ENCODE peak calls at places on chromosomes 2 and 18, in six cellular contexts. J, T, I, W, F and L are unnamed samples.
A peak's percentile ranks its signal among the peaks of the same experiment; 100 is the strongest.

GRCh38 chr2:951224-952006 is 766 bp downstream of the SNTG2 start:
- DNase-seq in I (no peak), J (no peak), T (no peak), F (no peak), W (no peak), L (no peak)

GRCh38 chr2:233053928-233054774 is 6.0 kb upstream of the INPP5D start:
- DNase-seq in F (no peak), I (peak; percentile 43), W (peak; percentile 83), T (peak; percentile 41), J (peak; percentile 83), L (peak; percentile 84)

GRCh38 chr18:56083097-56083865 is 495.3 kb upstream of the TCF4 start:
- DNase-seq in F (no peak), T (no peak), I (no peak), J (no peak), W (no peak), L (no peak)

GRCh38 chr18:5546660-5547059 is 2.9 kb upstream of the EPB41L3 start:
- DNase-seq in W (no peak), J (no peak), I (no peak), F (no peak), T (no peak), L (no peak)

GRCh38 chr2:204869142-204869823 is 324.0 kb downstream of the PARD3B start:
- DNase-seq in W (no peak), I (no peak), J (no peak), T (no peak), F (no peak), L (no peak)

GRCh38 chr2:402206-402605 is 114.3 kb upstream of the ALKAL2 start:
- DNase-seq in I (no peak), T (no peak), F (no peak), J (no peak), W (no peak), L (no peak)

GRCh38 chr2:160432633-160433032 is 61.0 kb downstream of the RBMS1 start:
- DNase-seq in J (no peak), F (no peak), W (no peak), I (no peak), T (no peak), L (no peak)

GRCh38 chr18:63888473-63889190 is 1.1 kb downstream of the SERPINB2 start:
- DNase-seq in F (no peak), W (no peak), I (no peak), T (no peak), J (no peak), L (no peak)

GRCh38 chr18:43271593-43272432 is 5.5 kb downstream of the SYT4 start:
- DNase-seq in I (peak; percentile 35), W (peak; percentile 4), F (no peak), T (no peak), J (no peak), L (no peak)

GRCh38 chr2:88903744-88904353 is 212.4 kb downstream of the RPIA start:
- DNase-seq in F (no peak), J (no peak), T (no peak), W (peak; percentile 55), I (peak; percentile 58), L (no peak)

GRCh38 chr2:182068811-182069210 is 83.2 kb downstream of the PPP1R1C start:
- DNase-seq in W (no peak), T (no peak), F (no peak), J (no peak), I (no peak), L (no peak)

GRCh38 chr2:196431957-196432356 is 207.6 kb upstream of the CCDC150 start:
- DNase-seq in J (no peak), I (peak; percentile 29), W (peak; percentile 17), F (no peak), T (peak; percentile 9), L (no peak)

GRCh38 chr2:240431663-240432424 is 3.6 kb upstream of the GPC1 start:
- DNase-seq in W (no peak), I (no peak), T (no peak), F (no peak), J (no peak), L (no peak)

GRCh38 chr18:34807106-34807796 is 97.2 kb downstream of the DTNA start:
- DNase-seq in I (peak; percentile 4), J (no peak), W (no peak), T (peak; percentile 44), F (no peak), L (no peak)

GRCh38 chr2:68052717-68053422 is 9.9 kb downstream of the C1D start:
- DNase-seq in J (no peak), I (no peak), T (no peak), W (no peak), F (no peak), L (no peak)

GRCh38 chr2:239729681-239730566 is 295.2 kb downstream of the NDUFA10 start:
- DNase-seq in F (no peak), I (no peak), J (no peak), T (no peak), W (no peak), L (no peak)

GRCh38 chr2:165371356-165371755 is 98.1 kb upstream of the CSRNP3 start:
- DNase-seq in J (no peak), I (no peak), T (no peak), W (no peak), F (no peak), L (no peak)

GRCh38 chr2:12684471-12684936 is 32.2 kb upstream of the TRIB2 start:
- DNase-seq in I (no peak), F (no peak), J (no peak), W (no peak), T (no peak), L (no peak)

GRCh38 chr2:10064932-10065682 is 15.1 kb downstream of the CYS1 start:
- DNase-seq in W (no peak), F (no peak), J (no peak), I (no peak), T (no peak), L (no peak)
- TF ChIP-seq TAF1 in W (no peak), F (no peak), J (no peak), I (no peak), T (no peak), L (no peak)

GRCh38 chr2:84603911-84604310 is 87.6 kb downstream of the DNAH6 start:
- DNase-seq in W (no peak), F (no peak), J (no peak), I (no peak), T (no peak), L (no peak)
- TF ChIP-seq POLR2A in W (no peak), F (no peak), J (no peak), I (no peak), T (no peak), L (no peak)

DNA sequence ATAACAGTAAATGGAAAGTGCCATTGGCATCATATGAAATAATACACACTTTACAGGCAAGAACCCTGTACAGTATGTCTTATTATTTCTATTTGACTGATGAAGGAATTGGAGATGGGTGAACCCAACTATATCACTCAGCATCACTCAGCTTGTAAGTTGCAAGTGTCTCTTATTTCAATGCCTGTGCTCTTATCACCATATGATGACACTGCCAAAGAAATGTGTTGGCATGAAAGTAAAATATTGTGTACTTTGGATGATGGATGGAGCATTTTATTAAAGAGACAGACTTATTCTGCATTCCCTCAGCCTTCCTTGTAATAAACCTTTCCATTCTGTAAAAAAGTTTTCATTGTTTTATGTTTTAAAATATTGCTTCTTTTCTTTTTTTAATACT is 927.5 kb upstream of the VRK2 start:
- DNase-seq in F (no peak), I (no peak), T (no peak), W (no peak), J (no peak), L (no peak)
- TF ChIP-seq POLR2AphosphoS5 in F (no peak), I (no peak), T (no peak), W (no peak), J (no peak), L (no peak)

GRCh38 chr2:133303150-133303549 is 265.1 kb downstream of the NCKAP5 start:
- DNase-seq in W (no peak), I (no peak), F (no peak), T (no peak), J (no peak), L (no peak)
- TF ChIP-seq TAF1 in W (no peak), I (no peak), F (no peak), T (no peak), J (no peak), L (no peak)

GRCh38 chr18:46171331-46171730 is 67.1 kb downstream of the HAUS1 start:
- DNase-seq in F (no peak), W (no peak), I (no peak), J (no peak), T (no peak), L (no peak)

GRCh38 chr18:46169464-46169941 is 65.3 kb downstream of the HAUS1 start:
- DNase-seq in J (no peak), F (no peak), W (peak; percentile 50), I (peak; percentile 58), T (no peak), L (no peak)

GRCh38 chr18:46179306-46179705 is 75.1 kb downstream of the HAUS1 start:
- DNase-seq in I (no peak), J (no peak), F (no peak), W (no peak), T (no peak), L (no peak)

GRCh38 chr18:46173393-46174316 is 69.5 kb downstream of the HAUS1 start:
- DNase-seq in J (peak; percentile 92), T (peak; percentile 92), I (peak; percentile 87), F (peak; percentile 48), W (peak; percentile 85), L (peak; percentile 92)

DNA sequence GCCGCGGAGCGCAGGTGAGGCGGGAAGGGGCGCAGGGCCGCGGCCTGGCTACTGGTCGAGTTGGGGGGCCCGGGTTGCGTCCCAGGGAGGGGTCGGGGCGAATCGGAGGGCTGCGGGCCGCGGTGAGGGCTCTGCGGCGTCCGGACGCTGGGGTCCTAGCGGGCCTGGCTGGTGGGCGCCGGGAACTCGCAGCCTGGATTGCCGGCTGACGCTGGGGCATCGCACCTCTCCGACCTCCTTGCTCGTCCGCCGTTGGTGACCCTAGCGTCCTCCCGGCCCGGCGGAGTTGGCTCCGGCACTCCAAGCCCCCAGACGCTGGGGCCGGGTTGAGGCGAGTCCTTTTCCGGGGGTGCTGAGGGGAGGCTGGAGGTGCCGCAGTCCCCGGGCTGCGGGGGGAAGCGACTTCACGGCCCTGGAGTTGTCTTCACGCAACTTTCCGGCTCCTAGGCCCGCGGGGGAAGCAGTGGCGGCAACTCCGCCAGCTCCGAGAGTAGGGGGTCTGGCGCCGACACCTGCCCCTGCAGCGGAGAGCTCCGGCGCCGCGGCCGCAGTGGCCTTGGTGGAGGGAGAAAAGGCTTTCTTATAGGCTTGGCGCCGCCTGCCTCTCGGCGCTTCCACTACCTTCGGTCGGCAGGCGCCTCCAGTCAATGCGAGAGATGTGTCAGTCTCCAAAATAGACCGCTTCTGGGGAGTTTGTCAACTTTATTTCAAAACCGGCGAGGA is 70.3 kb downstream of the HAUS1 start:
- DNase-seq in T (no peak), I (no peak), J (peak; percentile 45), F (no peak), W (peak; percentile 30), L (peak; percentile 46)
- TF ChIP-seq POLR2A in T (no peak), I (no peak), J (peak; percentile 37), F (no peak), W (no peak), L (peak; percentile 37)

GRCh38 chr18:9861157-9861556 is 24.6 kb upstream of the TXNDC2 start:
- DNase-seq in J (no peak), F (peak; percentile 49), T (no peak), W (no peak), I (no peak), L (no peak)

GRCh38 chr18:9862686-9863085 is 23.1 kb upstream of the TXNDC2 start:
- DNase-seq in J (no peak), T (no peak), W (no peak), F (no peak), I (no peak), L (no peak)

GRCh38 chr18:9859232-9859631 is 26.5 kb upstream of the TXNDC2 start:
- DNase-seq in T (no peak), I (no peak), F (no peak), J (no peak), W (no peak), L (no peak)

GRCh38 chr18:9861933-9862332 is 23.8 kb upstream of the TXNDC2 start:
- DNase-seq in I (no peak), F (peak; percentile 43), W (no peak), T (no peak), J (no peak), L (no peak)

GRCh38 chr18:9860682-9861081 is 25.1 kb upstream of the TXNDC2 start:
- DNase-seq in J (no peak), W (no peak), T (no peak), I (no peak), F (no peak), L (no peak)
- TF ChIP-seq POLR2AphosphoS5 in J (no peak), W (no peak), T (no peak), I (no peak), F (no peak), L (no peak)